ENCODE peak calls at places on chromosomes 6 and 20, in four cellular contexts. One of them, this sample, is unnamed.

GRCh38 chr6:152232494-152233151 is 404.5 kb downstream of the SYNE1 start:
- DNase-seq in fibroblast of lung: peak
- DNase-seq in H1: no peak
- DNase-seq in HCT116: no peak
- DNase-seq in this sample: peak

GRCh38 chr20:11051146-11051545 is 377.3 kb upstream of the JAG1 start:
- DNase-seq in H1: no peak
- DNase-seq in fibroblast of lung: no peak
- DNase-seq in HCT116: no peak
- DNase-seq in this sample: no peak

GRCh38 chr6:139708342-139709199 is 334.1 kb upstream of the CITED2 start:
- DNase-seq in HCT116: no peak
- DNase-seq in H1: no peak
- DNase-seq in fibroblast of lung: peak
- DNase-seq in this sample: peak

GRCh38 chr20:7366189-7366588 is 574.1 kb downstream of the HAO1 start:
- DNase-seq in H1: no peak
- DNase-seq in fibroblast of lung: no peak
- DNase-seq in HCT116: no peak
- DNase-seq in this sample: no peak

GRCh38 chr20:11521831-11522230 is 395.9 kb upstream of the BTBD3 start:
- DNase-seq in fibroblast of lung: no peak
- DNase-seq in H1: no peak
- DNase-seq in HCT116: no peak
- DNase-seq in this sample: no peak

GRCh38 chr6:105608711-105609374 is 206.0 kb upstream of the PREP start:
- DNase-seq in H1: no peak
- DNase-seq in fibroblast of lung: peak
- DNase-seq in HCT116: no peak
- DNase-seq in this sample: peak

GRCh38 chr20:22106308-22106938 is 401.0 kb downstream of the PAX1 start:
- DNase-seq in H1: no peak
- DNase-seq in HCT116: no peak
- DNase-seq in fibroblast of lung: no peak
- DNase-seq in this sample: no peak

GRCh38 chr6:140538926-140539325 is 1164.5 kb upstream of the CITED2 start:
- DNase-seq in fibroblast of lung: peak
- DNase-seq in HCT116: no peak
- DNase-seq in H1: no peak
- DNase-seq in this sample: no peak

GRCh38 chr20:37936451-37936850 is 33.5 kb downstream of the VSTM2L start:
- DNase-seq in H1: no peak
- DNase-seq in fibroblast of lung: no peak
- DNase-seq in HCT116: no peak
- DNase-seq in this sample: no peak

GRCh38 chr20:4154958-4155411 is 139.6 kb upstream of the RNF24 start:
- DNase-seq in HCT116: no peak
- DNase-seq in fibroblast of lung: no peak
- DNase-seq in H1: no peak
- DNase-seq in this sample: no peak

GRCh38 chr6:89792881-89793280 is 26.7 kb downstream of the MDN1 start:
- DNase-seq in H1: no peak
- DNase-seq in HCT116: peak
- DNase-seq in fibroblast of lung: peak
- DNase-seq in this sample: peak

GRCh38 chr20:42041000-42041565 is 422.9 kb upstream of the CHD6 start:
- DNase-seq in fibroblast of lung: no peak
- DNase-seq in HCT116: no peak
- DNase-seq in H1: no peak
- DNase-seq in this sample: no peak

GRCh38 chr6:129276986-129277385 is 394.0 kb downstream of the LAMA2 start:
- DNase-seq in H1: no peak
- DNase-seq in fibroblast of lung: peak
- DNase-seq in HCT116: no peak
- DNase-seq in this sample: no peak

GRCh38 chr6:31202259-31203166 is 32.0 kb upstream of the POU5F1 start:
- DNase-seq in fibroblast of lung: no peak
- DNase-seq in H1: no peak
- DNase-seq in HCT116: no peak
- DNase-seq in this sample: no peak
- H3K27ac ChIP-seq in fibroblast of lung: no peak
- H3K27ac ChIP-seq in H1: no peak
- H3K27ac ChIP-seq in HCT116: peak
- H3K27ac ChIP-seq in this sample: no peak

DNA sequence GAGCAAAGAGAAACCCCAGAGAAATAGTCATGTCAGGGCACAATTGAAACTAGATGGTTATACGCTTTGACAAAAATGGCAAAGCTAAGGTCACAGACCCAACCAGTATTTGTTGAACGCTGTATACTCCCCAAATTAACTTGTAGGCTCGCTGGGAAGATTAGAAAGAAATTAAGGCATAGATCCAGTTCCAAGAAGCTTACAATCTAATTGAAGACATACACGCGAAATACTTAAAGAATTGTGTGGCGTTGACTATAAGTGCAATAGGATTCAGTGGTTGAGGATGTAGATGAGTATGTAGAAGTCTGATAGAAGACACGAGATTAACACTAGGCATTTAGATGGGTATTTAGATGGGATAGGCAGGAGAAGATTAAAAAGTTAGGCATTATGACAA is 525 bp downstream of the FAM229B start:
- DNase-seq in H1: no peak
- DNase-seq in HCT116: no peak
- DNase-seq in fibroblast of lung: peak
- DNase-seq in this sample: no peak
- H3K9ac ChIP-seq in H1: peak
- H3K9ac ChIP-seq in HCT116: peak
- H3K9ac ChIP-seq in fibroblast of lung: peak
- H3K9ac ChIP-seq in this sample: peak

GRCh38 chr6:108732101-108732870 is 115.9 kb upstream of the ARMC2 start:
- DNase-seq in fibroblast of lung: peak
- DNase-seq in H1: no peak
- DNase-seq in HCT116: peak
- DNase-seq in this sample: no peak
- H3K27ac ChIP-seq in fibroblast of lung: peak
- H3K27ac ChIP-seq in H1: no peak
- H3K27ac ChIP-seq in HCT116: peak
- H3K27ac ChIP-seq in this sample: no peak

DNA sequence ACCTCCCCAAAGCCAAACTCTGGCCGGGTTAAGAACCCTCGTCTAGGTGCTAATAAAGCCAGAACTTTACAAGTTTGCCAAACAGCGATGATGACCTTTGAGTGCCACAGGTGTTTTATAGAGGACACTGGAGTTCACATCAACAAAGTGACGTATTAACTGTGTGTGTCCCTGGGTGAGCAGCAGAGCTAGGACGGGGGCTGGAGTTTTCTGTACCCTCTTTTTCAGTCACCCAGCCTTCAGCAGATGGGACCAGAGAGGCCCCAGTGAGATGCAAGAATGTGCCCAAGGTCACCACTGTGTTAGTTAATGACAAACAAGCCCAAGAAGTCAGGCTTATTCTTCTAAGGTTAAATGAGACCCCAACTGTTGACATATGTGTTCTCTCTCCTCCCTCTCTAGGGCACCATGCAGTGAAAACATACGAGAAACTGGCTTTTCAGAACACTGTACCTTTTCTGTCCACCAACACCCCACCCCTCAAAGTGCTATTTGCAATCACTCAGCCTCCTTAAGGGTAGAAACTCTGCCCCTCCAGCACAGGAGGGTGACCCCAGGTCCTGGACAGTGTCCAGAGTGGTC is 5.3 kb downstream of the SDC4 start:
- DNase-seq in fibroblast of lung: no peak
- DNase-seq in H1: no peak
- DNase-seq in HCT116: no peak
- DNase-seq in this sample: no peak
- H3K9ac ChIP-seq in fibroblast of lung: peak
- H3K9ac ChIP-seq in H1: no peak
- H3K9ac ChIP-seq in HCT116: peak
- H3K9ac ChIP-seq in this sample: peak

GRCh38 chr20:46350201-46350985 is 42.1 kb upstream of the CDH22 start:
- DNase-seq in HCT116: no peak
- DNase-seq in H1: no peak
- DNase-seq in fibroblast of lung: peak
- DNase-seq in this sample: peak

GRCh38 chr20:46348231-46348803 is 40.0 kb upstream of the CDH22 start:
- DNase-seq in HCT116: no peak
- DNase-seq in fibroblast of lung: no peak
- DNase-seq in H1: peak
- DNase-seq in this sample: peak

GRCh38 chr20:46348972-46349741 is 40.9 kb upstream of the CDH22 start:
- DNase-seq in H1: peak
- DNase-seq in fibroblast of lung: no peak
- DNase-seq in HCT116: peak
- DNase-seq in this sample: peak

GRCh38 chr20:46350986-46351267 is 42.6 kb upstream of the CDH22 start:
- DNase-seq in H1: no peak
- DNase-seq in fibroblast of lung: no peak
- DNase-seq in HCT116: no peak
- DNase-seq in this sample: no peak

GRCh38 chr20:46349742-46350056 is 41.4 kb upstream of the CDH22 start:
- DNase-seq in H1: no peak
- DNase-seq in HCT116: no peak
- DNase-seq in fibroblast of lung: no peak
- DNase-seq in this sample: no peak
- H3K27ac ChIP-seq in H1: no peak
- H3K27ac ChIP-seq in HCT116: no peak
- H3K27ac ChIP-seq in fibroblast of lung: peak
- H3K27ac ChIP-seq in this sample: peak

DNA sequence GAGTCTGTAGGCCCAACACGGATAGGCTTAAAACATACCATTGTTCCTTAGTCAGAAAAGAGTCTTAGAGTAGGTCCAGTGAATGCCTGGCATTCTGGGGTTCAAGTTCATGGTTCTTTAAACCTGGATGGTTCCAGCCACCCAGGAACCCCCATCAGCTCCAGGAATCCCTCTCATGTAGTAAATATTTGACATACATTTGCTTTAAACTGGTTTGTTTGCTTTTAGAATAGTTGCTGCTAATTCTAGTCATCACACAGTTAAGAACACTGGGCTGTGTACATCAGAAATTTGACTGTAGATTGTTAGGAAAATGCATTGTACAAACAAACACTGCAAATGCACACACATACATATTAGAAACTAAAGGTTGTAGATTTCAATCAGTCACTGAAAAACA is 30.6 kb upstream of the PBOV1 start:
- DNase-seq in fibroblast of lung: no peak
- DNase-seq in H1: no peak
- DNase-seq in HCT116: no peak
- DNase-seq in this sample: no peak
- H3K9ac ChIP-seq in fibroblast of lung: no peak
- H3K9ac ChIP-seq in H1: no peak
- H3K9ac ChIP-seq in HCT116: no peak
- H3K9ac ChIP-seq in this sample: no peak